ENCODE peak calls at places on chromosomes 4 and X, in nine cellular contexts. One of them, this sample, is unnamed.

GRCh38 chr4:18071894-18072293 is 50.3 kb upstream of the LCORL start:
- DNase-seq in CD8-positive, alpha-beta memory T cell: no peak
- DNase-seq in HCT116: no peak
- DNase-seq in small intestine: no peak
- DNase-seq in CD8-positive, alpha-beta T cell: no peak
- DNase-seq in mesendoderm: no peak
- DNase-seq in A673: no peak
- DNase-seq in colonic mucosa: no peak
- DNase-seq in bronchial epithelial cell: no peak
- DNase-seq in this sample: no peak

GRCh38 chrX:40863671-40864070 is 128.3 kb upstream of the MED14 start:
- DNase-seq in CD8-positive, alpha-beta memory T cell: no peak
- DNase-seq in HCT116: no peak
- DNase-seq in small intestine: no peak
- DNase-seq in CD8-positive, alpha-beta T cell: no peak
- DNase-seq in mesendoderm: no peak
- DNase-seq in A673: no peak
- DNase-seq in colonic mucosa: no peak
- DNase-seq in bronchial epithelial cell: no peak
- DNase-seq in this sample: no peak

GRCh38 chr4:176638992-176639391 is 153.7 kb downstream of the VEGFC start:
- DNase-seq in CD8-positive, alpha-beta memory T cell: no peak
- DNase-seq in HCT116: no peak
- DNase-seq in small intestine: no peak
- DNase-seq in CD8-positive, alpha-beta T cell: no peak
- DNase-seq in mesendoderm: no peak
- DNase-seq in A673: no peak
- DNase-seq in colonic mucosa: no peak
- DNase-seq in bronchial epithelial cell: peak; percentile 88
- DNase-seq in this sample: no peak

GRCh38 chr4:124104101-124104500 is 608.4 kb downstream of the ANKRD50 start:
- DNase-seq in CD8-positive, alpha-beta memory T cell: no peak
- DNase-seq in HCT116: no peak
- DNase-seq in small intestine: no peak
- DNase-seq in CD8-positive, alpha-beta T cell: no peak
- DNase-seq in mesendoderm: no peak
- DNase-seq in A673: no peak
- DNase-seq in colonic mucosa: no peak
- DNase-seq in bronchial epithelial cell: peak; percentile 71
- DNase-seq in this sample: no peak

GRCh38 chr4:171785392-171785791 is 27.8 kb upstream of the GALNTL6 start:
- DNase-seq in CD8-positive, alpha-beta memory T cell: no peak
- DNase-seq in HCT116: no peak
- DNase-seq in small intestine: no peak
- DNase-seq in CD8-positive, alpha-beta T cell: no peak
- DNase-seq in mesendoderm: no peak
- DNase-seq in A673: no peak
- DNase-seq in colonic mucosa: no peak
- DNase-seq in bronchial epithelial cell: no peak
- DNase-seq in this sample: no peak

GRCh38 chr4:7335363-7336066 is 99.2 kb downstream of the PSAPL1 start:
- DNase-seq in CD8-positive, alpha-beta memory T cell: peak; percentile 17
- DNase-seq in HCT116: peak; percentile 42
- DNase-seq in small intestine: peak; percentile 43
- DNase-seq in CD8-positive, alpha-beta T cell: no peak
- DNase-seq in mesendoderm: peak; percentile 85
- DNase-seq in A673: peak; percentile 52
- DNase-seq in colonic mucosa: peak; percentile 55
- DNase-seq in bronchial epithelial cell: peak; percentile 14
- DNase-seq in this sample: peak; percentile 83

GRCh38 chrX:19046343-19047215 is 62.7 kb upstream of the PHKA2 start:
- DNase-seq in CD8-positive, alpha-beta memory T cell: no peak
- DNase-seq in HCT116: peak; percentile 26
- DNase-seq in small intestine: no peak
- DNase-seq in CD8-positive, alpha-beta T cell: no peak
- DNase-seq in mesendoderm: no peak
- DNase-seq in A673: peak; percentile 12
- DNase-seq in colonic mucosa: no peak
- DNase-seq in bronchial epithelial cell: peak; percentile 82
- DNase-seq in this sample: no peak

GRCh38 chr4:39706334-39706733 is 8.4 kb downstream of the UBE2K start:
- DNase-seq in CD8-positive, alpha-beta memory T cell: no peak
- DNase-seq in HCT116: peak; percentile 51
- DNase-seq in small intestine: peak; percentile 67
- DNase-seq in CD8-positive, alpha-beta T cell: no peak
- DNase-seq in mesendoderm: peak; percentile 55
- DNase-seq in A673: no peak
- DNase-seq in colonic mucosa: peak; percentile 67
- DNase-seq in bronchial epithelial cell: peak; percentile 72
- DNase-seq in this sample: no peak

GRCh38 chr4:132334081-132334480 is 815.0 kb upstream of the PCDH10 start:
- DNase-seq in CD8-positive, alpha-beta memory T cell: no peak
- DNase-seq in HCT116: no peak
- DNase-seq in small intestine: no peak
- DNase-seq in CD8-positive, alpha-beta T cell: no peak
- DNase-seq in mesendoderm: no peak
- DNase-seq in A673: no peak
- DNase-seq in colonic mucosa: no peak
- DNase-seq in bronchial epithelial cell: peak; percentile 15
- DNase-seq in this sample: no peak

GRCh38 chrX:42697544-42697943 is 80.4 kb downstream of the PPP1R2C start:
- DNase-seq in CD8-positive, alpha-beta memory T cell: no peak
- DNase-seq in HCT116: no peak
- DNase-seq in small intestine: peak; percentile 25
- DNase-seq in CD8-positive, alpha-beta T cell: no peak
- DNase-seq in mesendoderm: no peak
- DNase-seq in A673: no peak
- DNase-seq in colonic mucosa: no peak
- DNase-seq in bronchial epithelial cell: no peak
- DNase-seq in this sample: no peak

GRCh38 chr4:41285202-41285876 is 28.6 kb downstream of the UCHL1 start:
- DNase-seq in CD8-positive, alpha-beta memory T cell: no peak
- DNase-seq in HCT116: no peak
- DNase-seq in small intestine: no peak
- DNase-seq in CD8-positive, alpha-beta T cell: no peak
- DNase-seq in mesendoderm: no peak
- DNase-seq in A673: no peak
- DNase-seq in colonic mucosa: no peak
- DNase-seq in bronchial epithelial cell: no peak
- DNase-seq in this sample: no peak

GRCh38 chr4:180134116-180134866 is 2108.9 kb upstream of the TENM3 start:
- DNase-seq in CD8-positive, alpha-beta memory T cell: no peak
- DNase-seq in HCT116: no peak
- DNase-seq in small intestine: peak; percentile 72
- DNase-seq in CD8-positive, alpha-beta T cell: no peak
- DNase-seq in mesendoderm: no peak
- DNase-seq in A673: peak; percentile 72
- DNase-seq in colonic mucosa: peak; percentile 33
- DNase-seq in bronchial epithelial cell: peak; percentile 84
- DNase-seq in this sample: no peak

GRCh38 chrX:56248492-56248891 is 16.3 kb downstream of the KLF8 start:
- DNase-seq in CD8-positive, alpha-beta memory T cell: peak; percentile 59
- DNase-seq in HCT116: peak; percentile 21
- DNase-seq in small intestine: peak; percentile 51
- DNase-seq in CD8-positive, alpha-beta T cell: peak; percentile 43
- DNase-seq in mesendoderm: peak; percentile 63
- DNase-seq in A673: peak; percentile 63
- DNase-seq in colonic mucosa: peak; percentile 49
- DNase-seq in bronchial epithelial cell: peak; percentile 39
- DNase-seq in this sample: peak; percentile 58

GRCh38 chrX:87310780-87311179 is 206.8 kb upstream of the KLHL4 start:
- DNase-seq in CD8-positive, alpha-beta memory T cell: no peak
- DNase-seq in HCT116: no peak
- DNase-seq in small intestine: no peak
- DNase-seq in CD8-positive, alpha-beta T cell: no peak
- DNase-seq in mesendoderm: no peak
- DNase-seq in A673: no peak
- DNase-seq in colonic mucosa: no peak
- DNase-seq in bronchial epithelial cell: no peak
- DNase-seq in this sample: no peak

GRCh38 chrX:45324941-45325340 is 124.3 kb upstream of the DIPK2B start:
- DNase-seq in CD8-positive, alpha-beta memory T cell: no peak
- DNase-seq in HCT116: no peak
- DNase-seq in small intestine: no peak
- DNase-seq in CD8-positive, alpha-beta T cell: no peak
- DNase-seq in mesendoderm: no peak
- DNase-seq in A673: no peak
- DNase-seq in colonic mucosa: no peak
- DNase-seq in bronchial epithelial cell: no peak
- DNase-seq in this sample: no peak

GRCh38 chrX:153800177-153800722 is 5.8 kb downstream of the SSR4 start:
- DNase-seq in CD8-positive, alpha-beta memory T cell: no peak
- DNase-seq in HCT116: no peak
- DNase-seq in small intestine: no peak
- DNase-seq in CD8-positive, alpha-beta T cell: no peak
- DNase-seq in mesendoderm: no peak
- DNase-seq in A673: no peak
- DNase-seq in colonic mucosa: no peak
- DNase-seq in bronchial epithelial cell: no peak
- DNase-seq in this sample: no peak

GRCh38 chr4:8370106-8370787 is 70.3 kb downstream of the ACOX3 start:
- DNase-seq in CD8-positive, alpha-beta memory T cell: no peak
- DNase-seq in HCT116: no peak
- DNase-seq in small intestine: no peak
- DNase-seq in CD8-positive, alpha-beta T cell: no peak
- DNase-seq in mesendoderm: no peak
- DNase-seq in A673: no peak
- DNase-seq in colonic mucosa: no peak
- DNase-seq in bronchial epithelial cell: no peak
- DNase-seq in this sample: peak; percentile 33

GRCh38 chr4:158299459-158300007 is 89.2 kb downstream of the TMEM144 start:
- DNase-seq in CD8-positive, alpha-beta memory T cell: no peak
- DNase-seq in HCT116: no peak
- DNase-seq in small intestine: peak; percentile 83
- DNase-seq in CD8-positive, alpha-beta T cell: no peak
- DNase-seq in mesendoderm: no peak
- DNase-seq in A673: no peak
- DNase-seq in colonic mucosa: no peak
- DNase-seq in bronchial epithelial cell: no peak
- DNase-seq in this sample: no peak

GRCh38 chr4:111066887-111067286 is 444.0 kb upstream of the PITX2 start:
- DNase-seq in CD8-positive, alpha-beta memory T cell: no peak
- DNase-seq in HCT116: no peak
- DNase-seq in small intestine: no peak
- DNase-seq in CD8-positive, alpha-beta T cell: no peak
- DNase-seq in mesendoderm: peak; percentile 10
- DNase-seq in A673: no peak
- DNase-seq in colonic mucosa: no peak
- DNase-seq in bronchial epithelial cell: no peak
- DNase-seq in this sample: no peak

GRCh38 chr4:165464813-165465381 is 86.1 kb downstream of the CPE start:
- DNase-seq in CD8-positive, alpha-beta memory T cell: no peak
- DNase-seq in HCT116: no peak
- DNase-seq in small intestine: peak; percentile 42
- DNase-seq in CD8-positive, alpha-beta T cell: peak; percentile 20
- DNase-seq in mesendoderm: peak; percentile 40
- DNase-seq in A673: peak; percentile 60
- DNase-seq in colonic mucosa: no peak
- DNase-seq in bronchial epithelial cell: peak; percentile 46
- DNase-seq in this sample: no peak

GRCh38 chr4:170071196-170071595 is 18.6 kb downstream of the AADAT start:
- DNase-seq in CD8-positive, alpha-beta memory T cell: no peak
- DNase-seq in HCT116: no peak
- DNase-seq in small intestine: no peak
- DNase-seq in CD8-positive, alpha-beta T cell: no peak
- DNase-seq in mesendoderm: no peak
- DNase-seq in A673: no peak
- DNase-seq in colonic mucosa: no peak
- DNase-seq in bronchial epithelial cell: no peak
- DNase-seq in this sample: no peak
- H3K36me3 ChIP-seq in CD8-positive, alpha-beta memory T cell: no peaks in the 10 kb centered on the region
- H3K36me3 ChIP-seq in HCT116: peaks cover 33% of the 10 kb centered on the region
- H3K36me3 ChIP-seq in small intestine: no peaks in the 10 kb centered on the region
- H3K36me3 ChIP-seq in CD8-positive, alpha-beta T cell: no peaks in the 10 kb centered on the region
- H3K36me3 ChIP-seq in mesendoderm: peaks cover 1% of the 10 kb centered on the region
- H3K36me3 ChIP-seq in A673: no peaks in the 10 kb centered on the region
- H3K36me3 ChIP-seq in colonic mucosa: no peaks in the 10 kb centered on the region
- H3K36me3 ChIP-seq in bronchial epithelial cell: no peaks in the 10 kb centered on the region
- H3K36me3 ChIP-seq in this sample: no peaks in the 10 kb centered on the region

DNA sequence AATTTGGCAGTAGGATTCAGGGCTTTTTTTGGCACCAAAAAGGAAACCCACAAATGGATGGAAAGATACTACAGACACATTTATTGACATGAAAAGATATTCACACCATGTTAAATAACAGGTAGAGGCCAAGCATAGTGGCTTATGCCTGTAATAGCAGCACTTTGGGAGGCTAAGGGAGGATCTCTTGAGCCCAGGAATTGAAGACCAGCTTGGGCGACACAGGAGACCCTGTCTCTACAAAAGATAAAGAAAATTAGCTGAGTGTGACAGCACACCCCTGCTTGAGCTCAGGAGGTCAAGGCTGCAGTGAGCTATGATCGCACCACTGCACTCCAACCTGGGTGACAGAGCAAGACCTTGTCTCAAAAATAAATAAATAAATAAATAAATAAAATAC is 60.5 kb downstream of the TNIP2 start:
- DNase-seq in CD8-positive, alpha-beta memory T cell: no peak
- DNase-seq in HCT116: no peak
- DNase-seq in small intestine: no peak
- DNase-seq in CD8-positive, alpha-beta T cell: no peak
- DNase-seq in mesendoderm: no peak
- DNase-seq in A673: no peak
- DNase-seq in colonic mucosa: no peak
- DNase-seq in bronchial epithelial cell: no peak
- DNase-seq in this sample: no peak
- H3K36me3 ChIP-seq in CD8-positive, alpha-beta memory T cell: peaks cover 67% of the 10 kb centered on the region
- H3K36me3 ChIP-seq in HCT116: peaks cover 51% of the 10 kb centered on the region
- H3K36me3 ChIP-seq in small intestine: peaks cover 43% of the 10 kb centered on the region
- H3K36me3 ChIP-seq in CD8-positive, alpha-beta T cell: peaks cover 74% of the 10 kb centered on the region
- H3K36me3 ChIP-seq in mesendoderm: peaks cover 22% of the 10 kb centered on the region
- H3K36me3 ChIP-seq in A673: peaks cover 92% of the 10 kb centered on the region
- H3K36me3 ChIP-seq in colonic mucosa: peaks cover 30% of the 10 kb centered on the region
- H3K36me3 ChIP-seq in bronchial epithelial cell: peaks cover 33% of the 10 kb centered on the region
- H3K36me3 ChIP-seq in this sample: no peaks in the 10 kb centered on the region

GRCh38 chr4:184641022-184641421 is 8.2 kb downstream of the CASP3 start:
- DNase-seq in CD8-positive, alpha-beta memory T cell: no peak
- DNase-seq in HCT116: no peak
- DNase-seq in small intestine: no peak
- DNase-seq in CD8-positive, alpha-beta T cell: no peak
- DNase-seq in mesendoderm: no peak
- DNase-seq in A673: no peak
- DNase-seq in colonic mucosa: no peak
- DNase-seq in bronchial epithelial cell: no peak
- DNase-seq in this sample: no peak
- H3K36me3 ChIP-seq in CD8-positive, alpha-beta memory T cell: peaks cover 17% of the 10 kb centered on the region
- H3K36me3 ChIP-seq in HCT116: no peaks in the 10 kb centered on the region
- H3K36me3 ChIP-seq in small intestine: peaks cover 7% of the 10 kb centered on the region
- H3K36me3 ChIP-seq in CD8-positive, alpha-beta T cell: peaks cover 24% of the 10 kb centered on the region
- H3K36me3 ChIP-seq in mesendoderm: peaks cover 3% of the 10 kb centered on the region
- H3K36me3 ChIP-seq in A673: peaks cover 17% of the 10 kb centered on the region
- H3K36me3 ChIP-seq in colonic mucosa: peaks cover 7% of the 10 kb centered on the region
- H3K36me3 ChIP-seq in bronchial epithelial cell: peaks cover 13% of the 10 kb centered on the region
- H3K36me3 ChIP-seq in this sample: no peaks in the 10 kb centered on the region

DNA sequence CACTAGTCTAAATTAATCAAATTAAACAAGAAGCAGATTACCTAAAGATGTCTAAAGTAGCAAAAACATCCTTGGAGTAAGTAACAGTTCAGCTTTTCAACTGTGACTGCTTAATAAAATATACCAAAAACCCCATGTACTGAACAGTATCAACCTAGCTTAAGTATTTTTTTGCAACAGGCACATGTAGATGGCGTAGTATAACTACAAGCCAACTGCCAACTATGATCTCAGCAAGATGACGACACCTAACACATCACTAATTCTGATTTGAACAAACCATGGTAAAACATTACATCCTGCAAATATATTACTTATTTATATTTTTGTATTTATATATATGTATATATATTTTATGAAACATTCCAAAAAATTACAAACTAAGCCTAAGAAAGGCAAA is 24.5 kb downstream of the DHX15 start:
- DNase-seq in CD8-positive, alpha-beta memory T cell: no peak
- DNase-seq in HCT116: no peak
- DNase-seq in small intestine: no peak
- DNase-seq in CD8-positive, alpha-beta T cell: no peak
- DNase-seq in mesendoderm: no peak
- DNase-seq in A673: no peak
- DNase-seq in colonic mucosa: no peak
- DNase-seq in bronchial epithelial cell: peak; percentile 49
- DNase-seq in this sample: no peak
- H3K36me3 ChIP-seq in CD8-positive, alpha-beta memory T cell: no peaks in the 10 kb centered on the region
- H3K36me3 ChIP-seq in HCT116: peaks cover 13% of the 10 kb centered on the region
- H3K36me3 ChIP-seq in small intestine: no peaks in the 10 kb centered on the region
- H3K36me3 ChIP-seq in CD8-positive, alpha-beta T cell: peaks cover 9% of the 10 kb centered on the region
- H3K36me3 ChIP-seq in mesendoderm: no peaks in the 10 kb centered on the region
- H3K36me3 ChIP-seq in A673: peaks cover 27% of the 10 kb centered on the region
- H3K36me3 ChIP-seq in colonic mucosa: no peaks in the 10 kb centered on the region
- H3K36me3 ChIP-seq in bronchial epithelial cell: peaks cover 6% of the 10 kb centered on the region
- H3K36me3 ChIP-seq in this sample: no peaks in the 10 kb centered on the region

This sample was measured in ovary.